ENCODE peak calls at places on chromosomes 7 and 10, in five cellular contexts. J is SHP77; B is lower leg skin; H is activated CD8-positive, alpha-beta T cell treated with anti-CD3 and anti-CD28 coated beads, Interleukin-2, amount 10 ng/mL, durations not matched to agents 7 days and 5 days; A is cardiac fibroblast. Y is an unnamed sample.

GRCh38 chr7:1662101-1662500 is 8.0 kb upstream of the ELFN1 start:
- DNase-seq in A (no peak), J (no peak), H (no peak), B (no peak), Y (no peak)

GRCh38 chr10:8050561-8051108 is 3.9 kb upstream of the GATA3 start:
- DNase-seq in A (peak), H (peak), J (no peak), B (peak), Y (no peak)

GRCh38 chr10:86364551-86365345 is 1.8 kb downstream of the GRID1 start:
- DNase-seq in J (no peak), H (no peak), B (peak), A (no peak), Y (no peak)

GRCh38 chr7:25314094-25314708 is 85.9 kb upstream of the NPVF start:
- DNase-seq in B (no peak), A (peak), H (no peak), J (peak), Y (no peak)

GRCh38 chr10:34397324-34397723 is 417.8 kb downstream of the PARD3 start:
- DNase-seq in J (no peak), A (peak), B (no peak), H (no peak), Y (no peak)

GRCh38 chr7:24982917-24983316 is 2.9 kb upstream of the OSBPL3 start:
- DNase-seq in H (no peak), B (no peak), J (no peak), A (no peak), Y (no peak)

GRCh38 chr10:28331821-28332220 is 29.0 kb upstream of the MPP7 start:
- DNase-seq in A (peak), H (no peak), J (no peak), B (no peak), Y (no peak)

GRCh38 chr7:27723086-27723485 is 16.9 kb upstream of the TAX1BP1 start:
- DNase-seq in H (no peak), J (no peak), A (peak), B (no peak), Y (no peak)

GRCh38 chr7:46131916-46132795 is 211.1 kb upstream of the IGFBP3 start:
- DNase-seq in H (no peak), J (no peak), B (no peak), A (no peak), Y (no peak)

GRCh38 chr10:8056378-8056777 is 1.9 kb downstream of the GATA3 start:
- DNase-seq in J (no peak), B (peak), A (no peak), H (no peak), Y (no peak)

GRCh38 chr7:130141161-130141857 is 63.9 kb downstream of the TMEM209 start:
- DNase-seq in A (peak), B (peak), J (peak), H (peak), Y (peak)

GRCh38 chr10:15898046-15898445 is 37.7 kb upstream of the MINDY3 start:
- DNase-seq in J (no peak), H (no peak), B (no peak), A (peak), Y (no peak)

GRCh38 chr10:88117227-88117626 is 253.8 kb downstream of the PTEN start:
- DNase-seq in H (peak), J (no peak), A (no peak), B (no peak), Y (no peak)

GRCh38 chr7:87797798-87798403 is 78.3 kb downstream of the SLC25A40 start:
- DNase-seq in J (peak), H (peak), A (peak), B (no peak), Y (no peak)

GRCh38 chr7:131424219-131424822 is 96.6 kb downstream of the MKLN1 start:
- DNase-seq in A (peak), B (no peak), H (peak), J (peak), Y (no peak)

GRCh38 chr7:157977306-157977705 is 610.3 kb downstream of the PTPRN2 start:
- DNase-seq in J (no peak), B (peak), H (no peak), A (no peak), Y (no peak)

GRCh38 chr7:140902305-140902953 is 22.3 kb downstream of the BRAF start:
- DNase-seq in B (no peak), H (no peak), J (no peak), A (no peak), Y (no peak)

GRCh38 chr10:84164442-84164841 is 9.2 kb upstream of the GPR15LG start:
- DNase-seq in B (no peak), A (no peak), H (no peak), J (no peak), Y (no peak)

GRCh38 chr7:6271091-6271658 is 1.2 kb downstream of the CYTH3 start:
- DNase-seq in H (peak), A (peak), J (peak), B (peak), Y (peak)

Y was measured in NCI-H510A.